ENCODE peak calls at places on chromosomes 1 and 21, in nine cellular contexts. U is dorsolateral prefrontal cortex, M is sigmoid colon, B is psoas muscle, J is uterus, G is lower lobe of right lung, F is mammary epithelial cell, E is neural progenitor cell, K is SK-N-SH. Q is an unnamed sample.

GRCh38 chr1:28897789-28898188 is 16.6 kb upstream of the EPB41 start:
- DNase-seq in U (no peak), M (no peak), B (no peak), J (no peak), G (no peak), F (no peak), E (no peak), K (no peak), Q (no peak)

GRCh38 chr1:34796990-34797389 is 4.2 kb downstream of the GJA4 start:
- DNase-seq in U (no peak), M (no peak), B (no peak), J (no peak), G (no peak), F (no peak), E (no peak), K (no peak), Q (no peak)

GRCh38 chr1:18923721-18924610 is 21.6 kb upstream of the ALDH4A1 start:
- DNase-seq in U (peak; percentile 60), M (no peak), B (peak; percentile 35), J (no peak), G (no peak), F (no peak), E (no peak), K (peak; percentile 90), Q (no peak)

GRCh38 chr1:33436557-33437296 is 5.8 kb upstream of the PHC2 start:
- DNase-seq in U (no peak), M (no peak), B (no peak), J (no peak), G (no peak), F (no peak), E (no peak), K (peak; percentile 41), Q (no peak)

GRCh38 chr1:2046225-2046917 is 3.8 kb upstream of the PRKCZ start:
- DNase-seq in U (no peak), M (no peak), B (no peak), J (no peak), G (peak; percentile 86), F (peak; percentile 48), E (peak; percentile 84), K (peak; percentile 81), Q (peak; percentile 16)

GRCh38 chr1:231040019-231040799 is at the start of gene FAM89A:
- DNase-seq in U (peak; percentile 21), M (peak; percentile 71), B (peak; percentile 75), J (peak; percentile 74), G (peak; percentile 74), F (no peak), E (peak; percentile 70), K (peak; percentile 89), Q (peak; percentile 66)

GRCh38 chr1:225812488-225813249 is 2.7 kb downstream of the EPHX1 start:
- DNase-seq in U (no peak), M (no peak), B (no peak), J (no peak), G (no peak), F (no peak), E (no peak), K (no peak), Q (no peak)

GRCh38 chr1:88768816-88769215 is 84.7 kb downstream of the PKN2 start:
- DNase-seq in U (no peak), M (no peak), B (no peak), J (no peak), G (no peak), F (no peak), E (no peak), K (no peak), Q (no peak)

GRCh38 chr1:40872266-40872665 is 10.1 kb upstream of the CITED4 start:
- DNase-seq in U (no peak), M (no peak), B (no peak), J (no peak), G (no peak), F (no peak), E (no peak), K (no peak), Q (no peak)

GRCh38 chr1:2968471-2968881 is 52.8 kb upstream of the ACTRT2 start:
- DNase-seq in U (peak; percentile 82), M (peak; percentile 65), B (no peak), J (no peak), G (no peak), F (no peak), E (no peak), K (no peak), Q (no peak)

GRCh38 chr1:23424171-23424959 is at the start of gene TCEA3:
- DNase-seq in U (no peak), M (peak; percentile 85), B (peak; percentile 73), J (peak; percentile 59), G (peak; percentile 66), F (no peak), E (peak; percentile 51), K (peak; percentile 41), Q (no peak)

GRCh38 chr1:150477733-150478132 is 9.5 kb upstream of the TARS2 start:
- DNase-seq in U (no peak), M (no peak), B (no peak), J (no peak), G (no peak), F (peak; percentile 92), E (no peak), K (no peak), Q (no peak)

GRCh38 chr1:51671527-51672325 is 54.8 kb downstream of the OSBPL9 start:
- DNase-seq in U (no peak), M (no peak), B (no peak), J (no peak), G (no peak), F (no peak), E (no peak), K (peak; percentile 16), Q (no peak)

GRCh38 chr21:34889537-34890257 is 159.4 kb downstream of the RUNX1 start:
- DNase-seq in U (no peak), M (peak; percentile 86), B (peak; percentile 84), J (peak; percentile 70), G (peak; percentile 89), F (peak; percentile 82), E (peak; percentile 90), K (peak; percentile 90), Q (peak; percentile 76)

GRCh38 chr21:34889287-34889536 is 159.9 kb downstream of the RUNX1 start:
- DNase-seq in U (no peak), M (peak; percentile 75), B (peak; percentile 60), J (peak; percentile 36), G (peak; percentile 78), F (peak; percentile 78), E (no peak), K (no peak), Q (peak; percentile 56)

GRCh38 chr21:34890724-34891609 is 158.1 kb downstream of the RUNX1 start:
- DNase-seq in U (no peak), M (peak; percentile 75), B (peak; percentile 29), J (no peak), G (peak; percentile 59), F (peak; percentile 63), E (peak; percentile 72), K (peak; percentile 20), Q (no peak)

GRCh38 chr21:34891610-34891943 is 157.5 kb downstream of the RUNX1 start:
- DNase-seq in U (no peak), M (no peak), B (no peak), J (no peak), G (no peak), F (no peak), E (no peak), K (no peak), Q (no peak)

DNA sequence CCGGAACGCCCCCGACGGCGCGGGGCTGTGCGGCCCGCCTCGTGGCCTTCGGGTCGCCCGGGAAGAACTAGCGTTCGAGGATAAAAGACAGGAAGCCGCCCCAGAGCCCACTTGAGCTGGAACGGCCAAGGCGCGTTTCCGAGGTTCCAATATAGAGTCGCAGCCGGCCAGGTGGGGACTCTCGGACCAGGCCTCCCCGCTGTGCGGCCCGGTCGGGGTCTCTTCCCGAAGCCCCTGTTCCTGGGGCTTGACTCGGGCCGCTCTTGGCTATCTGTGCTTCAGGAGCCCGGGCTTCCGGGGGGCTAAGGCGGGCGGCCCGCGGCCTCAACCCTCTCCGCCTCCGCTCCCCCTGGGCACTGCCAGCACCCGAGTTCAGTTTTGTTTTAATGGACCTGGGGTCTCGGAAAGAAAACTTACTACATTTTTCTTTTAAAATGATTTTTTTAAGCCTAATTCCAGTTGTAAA is 158.8 kb downstream of the RUNX1 start:
- DNase-seq in U (no peak), M (no peak), B (no peak), J (no peak), G (no peak), F (no peak), E (no peak), K (no peak), Q (no peak)
- TF ChIP-seq CTCF in U (no peak), M (no peak), B (peak; percentile 1), J (no peak), G (no peak), F (no peak), E (no peak), K (no peak), Q (no peak)

GRCh38 chr1:100624886-100625430 is 87.0 kb downstream of the GPR88 start:
- DNase-seq in U (no peak), M (no peak), B (no peak), J (no peak), G (no peak), F (no peak), E (no peak), K (no peak), Q (no peak)
- H3K27ac ChIP-seq in U (no peak overlapping the region), M (no peak overlapping the region), B (no peak overlapping the region), J (no peak overlapping the region), G (no peak overlapping the region), F (no peak overlapping the region), E (no peak overlapping the region), K (no peak overlapping the region), Q (no peak overlapping the region)

GRCh38 chr21:16573581-16573980 is 843.8 kb downstream of the USP25 start:
- DNase-seq in U (no peak), M (no peak), B (no peak), J (no peak), G (no peak), F (no peak), E (no peak), K (no peak), Q (no peak)

GRCh38 chr21:16579538-16579937 is 849.8 kb downstream of the USP25 start:
- DNase-seq in U (no peak), M (no peak), B (no peak), J (no peak), G (no peak), F (no peak), E (no peak), K (no peak), Q (no peak)

GRCh38 chr21:16583567-16583966 is 853.8 kb downstream of the USP25 start:
- DNase-seq in U (no peak), M (no peak), B (no peak), J (no peak), G (no peak), F (no peak), E (no peak), K (no peak), Q (no peak)

GRCh38 chr21:16580661-16581060 is 850.9 kb downstream of the USP25 start:
- DNase-seq in U (no peak), M (no peak), B (no peak), J (no peak), G (no peak), F (no peak), E (no peak), K (no peak), Q (no peak)

GRCh38 chr21:16578912-16579311 is 849.1 kb downstream of the USP25 start:
- DNase-seq in U (no peak), M (no peak), B (no peak), J (no peak), G (no peak), F (no peak), E (no peak), K (no peak), Q (no peak)
- TF ChIP-seq CTCF in U (no peak), M (no peak), B (no peak), J (no peak), G (no peak), F (no peak), E (no peak), K (no peak), Q (no peak)

GRCh38 chr1:181112071-181112929 is 23.8 kb downstream of the IER5 start:
- DNase-seq in U (no peak), M (peak; percentile 94), B (peak; percentile 89), J (peak; percentile 91), G (peak; percentile 80), F (peak; percentile 100), E (no peak), K (no peak), Q (no peak)
- H3K27ac ChIP-seq in U (no peak overlapping the region), M (peak overlapping the region; percentile 11), B (peak overlapping the region; percentile 90), J (peak overlapping the region; percentile 76), G (peak overlapping the region; percentile 70), F (peak overlapping the region; percentile 79), E (no peak overlapping the region), K (peak overlapping the region; percentile 85), Q (no peak overlapping the region)

Q was measured in CD8-positive, alpha-beta T cell.